ENCODE peak calls at places on chromosomes 5 and 9, in ten cellular contexts. B is HT-29; T is AG04449; X is M059J; I is GM18507; E is renal cortical epithelial cell; Z is T-helper 9 cell; Y is stimulated activated CD4-positive, alpha-beta T cell treated with anti-CD3 and anti-CD28 coated beads, Interleukin-2, amount 100 ng/mL, for 48 hours; F is substantia nigra; W is stimulated activated CD8-positive, alpha-beta memory T cell treated with anti-CD3 and anti-CD28 coated beads, Interleukin-15, amount 100 ng/mL, for 4 hours. H is an unnamed sample.

GRCh38 chr5:66629446-66629845 is 33.3 kb downstream of the MAST4 start:
- DNase-seq in F (no peak), T (no peak), E (no peak), B (no peak), I (no peak), Y (no peak), X (no peak), W (no peak), Z (no peak), H (no peak)

GRCh38 chr9:76699966-76700365 is 64.3 kb upstream of the PCA3 start:
- DNase-seq in X (peak), T (peak), Z (no peak), Y (no peak), E (peak), I (no peak), F (no peak), W (no peak), B (no peak), H (peak)

GRCh38 chr5:54889826-54890225 is 95.6 kb downstream of the ESM1 start:
- DNase-seq in E (peak), Z (no peak), X (peak), F (no peak), B (peak), T (peak), W (no peak), I (no peak), Y (no peak), H (peak)

GRCh38 chr5:11046160-11046559 is 285.1 kb upstream of the DAP start:
- DNase-seq in F (no peak), W (no peak), B (peak), E (no peak), Z (no peak), Y (no peak), I (no peak), T (no peak), X (peak), H (no peak)

GRCh38 chr9:116208417-116209232 is 55.0 kb downstream of the PAPPA start:
- DNase-seq in B (no peak), I (no peak), E (no peak), W (no peak), Z (no peak), T (peak), F (no peak), X (peak), Y (no peak), H (no peak)

GRCh38 chr9:98345011-98345410 is 89.6 kb upstream of the TBC1D2 start:
- DNase-seq in Z (no peak), T (no peak), F (no peak), E (no peak), B (no peak), I (no peak), X (no peak), W (no peak), Y (no peak), H (no peak)

GRCh38 chr5:115894342-115894741 is 52.6 kb downstream of the AP3S1 start:
- DNase-seq in Y (no peak), W (no peak), F (no peak), T (no peak), X (no peak), Z (no peak), B (no peak), I (no peak), E (peak), H (no peak)

GRCh38 chr9:92100237-92100911 is 14.8 kb downstream of the SPTLC1 start:
- DNase-seq in E (peak), B (peak), T (no peak), I (no peak), Y (no peak), F (no peak), X (peak), Z (no peak), W (no peak), H (peak)

GRCh38 chr5:73655521-73656160 is 29.6 kb downstream of the ARHGEF28 start:
- DNase-seq in B (no peak), W (no peak), F (no peak), Y (no peak), T (no peak), X (no peak), Z (no peak), E (no peak), I (no peak), H (no peak)

GRCh38 chr9:108163321-108164005 is 673.9 kb upstream of the KLF4 start:
- DNase-seq in E (peak), T (no peak), Y (no peak), Z (no peak), W (no peak), B (no peak), X (peak), I (no peak), F (no peak), H (no peak)